ENCODE peak calls at places on chromosomes 13 and 19, in four cellular contexts. K, R, P and W are unnamed samples.

GRCh38 chr13:59950201-59950730 is 213.5 kb downstream of the DIAPH3 start:
- DNase-seq in K (no peak), R (peak; percentile 28), P (no peak), W (no peak)

GRCh38 chr19:39135701-39136100 is 10.1 kb downstream of the PAK4 start:
- DNase-seq in K (no peak), R (no peak), P (no peak), W (no peak)

GRCh38 chr19:3098515-3099346 is 4.6 kb downstream of the GNA11 start:
- DNase-seq in K (peak; percentile 85), R (no peak), P (no peak), W (peak; percentile 79)

GRCh38 chr13:50393641-50394040 is 378.4 kb downstream of the KCNRG start:
- DNase-seq in K (no peak), R (no peak), P (peak; percentile 80), W (no peak)

GRCh38 chr13:22173605-22174004 is 502.7 kb downstream of the FGF9 start:
- DNase-seq in K (no peak), R (peak; percentile 18), P (no peak), W (no peak)

GRCh38 chr19:49119411-49120324 is at the start of gene PPFIA3:
- DNase-seq in K (peak; percentile 76), R (peak; percentile 32), P (no peak), W (peak; percentile 71)

GRCh38 chr13:72221276-72221962 is 354.4 kb upstream of the DACH1 start:
- DNase-seq in K (no peak), R (no peak), P (no peak), W (no peak)

GRCh38 chr13:44458313-44458975 is 84.8 kb downstream of the SERP2 start:
- DNase-seq in K (no peak), R (no peak), P (no peak), W (no peak)

GRCh38 chr13:97445504-97446187 is 11.7 kb downstream of the RAP2A start:
- DNase-seq in K (no peak), R (no peak), P (no peak), W (no peak)

GRCh38 chr13:57739089-57739488 is 107.5 kb downstream of the PCDH17 start:
- DNase-seq in K (no peak), R (no peak), P (no peak), W (no peak)

GRCh38 chr19:46201413-46202310 is 27.9 kb upstream of the IGFL1 start:
- DNase-seq in K (no peak), R (no peak), P (no peak), W (no peak)

GRCh38 chr19:46492841-46493235 is 2.8 kb downstream of the PNMA8B start:
- DNase-seq in K (no peak), R (no peak), P (no peak), W (no peak)

GRCh38 chr19:6707658-6708018 is 12.8 kb downstream of the C3 start:
- DNase-seq in K (no peak), R (no peak), P (no peak), W (no peak)

GRCh38 chr13:39892731-39893293 is 237.3 kb downstream of the COG6 start:
- DNase-seq in K (peak; percentile 58), R (no peak), P (no peak), W (no peak)

GRCh38 chr19:44447864-44448674 is at the start of gene ZNF229:
- DNase-seq in K (peak; percentile 87), R (peak; percentile 84), P (peak; percentile 89), W (peak; percentile 85)

GRCh38 chr19:46225558-46226004 is 4.0 kb upstream of the IGFL1 start:
- DNase-seq in K (no peak), R (no peak), P (no peak), W (no peak)

GRCh38 chr19:48513289-48514122 is 1.9 kb upstream of the LMTK3 start:
- DNase-seq in K (peak; percentile 69), R (peak; percentile 27), P (peak; percentile 86), W (no peak)

GRCh38 chr13:75415720-75416119 is 66.2 kb downstream of the TBC1D4 start:
- DNase-seq in K (no peak), R (peak; percentile 93), P (no peak), W (no peak)

GRCh38 chr19:7475665-7476064 is 13.2 kb downstream of the PEX11G start:
- DNase-seq in K (no peak), R (no peak), P (no peak), W (no peak)